ENCODE peak calls at places on chromosomes 3 and 15, in eight cellular contexts. E is mucosa of gallbladder; Y is NB4; C is endothelial cell of umbilical vein; J is activated CD4-positive, alpha-beta T cell treated with anti-CD3 and anti-CD28 coated beads, Interleukin-2, amount 10 ng/mL, durations not matched to agents 7 days and 5 days; F is hypothalamus; G is stimulated activated CD4-positive, alpha-beta T cell treated with anti-CD3 and anti-CD28 coated beads, Interleukin-1b, Interleukin-23, amount 100 ng/mL, for 1 hour; V is MV-4-11. O is an unnamed sample.

GRCh38 chr3:147890114-147890513 is 480.9 kb downstream of the ZIC1 start:
- DNase-seq in V (no peak), F (no peak), Y (no peak), G (no peak), E (no peak), J (no peak), C (no peak), O (no peak)

GRCh38 chr15:61720197-61720596 is 340.1 kb downstream of the VPS13C start:
- DNase-seq in J (no peak), Y (no peak), E (no peak), V (no peak), C (no peak), G (no peak), F (no peak), O (no peak)

GRCh38 chr3:171481011-171481410 is 20.8 kb upstream of the TNIK start:
- DNase-seq in G (no peak), C (no peak), V (no peak), J (no peak), F (no peak), E (no peak), Y (no peak), O (no peak)

GRCh38 chr3:45601156-45601555 is 6.6 kb downstream of the LIMD1 start:
- DNase-seq in V (no peak), Y (no peak), J (no peak), C (no peak), G (no peak), E (no peak), F (no peak), O (no peak)

GRCh38 chr15:57969355-57969754 is 96.2 kb downstream of the ALDH1A2 start:
- DNase-seq in V (no peak), Y (no peak), F (no peak), J (no peak), C (peak; percentile 46), E (no peak), G (no peak), O (no peak)

GRCh38 chr3:191972714-191973398 is 511.9 kb downstream of the PYDC2 start:
- DNase-seq in F (no peak), G (no peak), V (no peak), Y (no peak), J (no peak), C (no peak), E (no peak), O (peak; percentile 9)

GRCh38 chr3:112132975-112133448 is at the start of gene GCSAM:
- DNase-seq in Y (peak; percentile 36), J (peak; percentile 66), C (no peak), F (no peak), V (peak; percentile 87), E (peak; percentile 37), G (peak; percentile 29), O (peak; percentile 90)

GRCh38 chr15:92653836-92654524 is 1.6 kb downstream of the FAM174B start:
- DNase-seq in G (no peak), C (peak; percentile 83), V (no peak), J (no peak), E (peak; percentile 25), F (no peak), Y (no peak), O (no peak)

GRCh38 chr15:42104095-42104891 is 9.9 kb upstream of the PLA2G4D start:
- DNase-seq in C (no peak), E (no peak), J (no peak), Y (no peak), G (no peak), F (no peak), V (no peak), O (no peak)

GRCh38 chr15:34436126-34436955 is 1.3 kb downstream of the GOLGA8A start:
- DNase-seq in J (peak; percentile 43), G (no peak), E (no peak), Y (peak; percentile 64), C (peak; percentile 6), F (no peak), V (no peak), O (no peak)

GRCh38 chr3:99818818-99819217 is 1.2 kb downstream of the CMSS1 start:
- DNase-seq in F (no peak), J (no peak), C (no peak), G (no peak), V (no peak), Y (no peak), E (no peak), O (no peak)

GRCh38 chr3:101068876-101069606 is 75.8 kb upstream of the ABI3BP start:
- DNase-seq in J (no peak), C (no peak), G (no peak), V (no peak), F (no peak), E (no peak), Y (no peak), O (no peak)

GRCh38 chr3:151085227-151085888 is at the start of gene MED12L:
- DNase-seq in E (peak; percentile 69), Y (peak; percentile 72), C (peak; percentile 53), V (peak; percentile 52), G (no peak), J (peak; percentile 44), F (peak; percentile 52), O (peak; percentile 59)

GRCh38 chr3:50600841-50601591 is 10.6 kb downstream of the CISH start:
- DNase-seq in V (peak; percentile 98), G (no peak), E (peak; percentile 95), J (peak; percentile 84), C (peak; percentile 87), F (peak; percentile 46), Y (peak; percentile 97), O (peak; percentile 97)